ENCODE peak calls at places on chromosome 19, in seven cellular contexts. K is stimulated activated CD8-positive, alpha-beta memory T cell treated with anti-CD3 and anti-CD28 coated beads, Interleukin-15, amount 100 ng/mL, for 4 hours; O is small intestine; H is Daoy; J is hepatic stellate cell; P is DMS79; W is HCT116. G is an unnamed sample.

GRCh38 chr19:5993516-5994406 is 15.8 kb upstream of the RANBP3 start:
- DNase-seq in K (no peak), O (no peak), H (no peak), J (peak), P (peak), W (no peak), G (no peak)

GRCh38 chr19:5913739-5914357 is at the start of gene CAPS:
- DNase-seq in K (no peak), O (peak), H (peak), J (peak), P (no peak), W (no peak), G (no peak)

GRCh38 chr19:5593245-5593962 is 25.7 kb upstream of the TINCR start:
- DNase-seq in K (no peak), O (no peak), H (no peak), J (no peak), P (no peak), W (no peak), G (no peak)

GRCh38 chr19:38831142-38831605 is 420 bp downstream of the ECH1 start:
- DNase-seq in K (no peak), O (peak), H (peak), J (peak), P (peak), W (no peak), G (no peak)

GRCh38 chr19:35756373-35757230 is at the start of gene HSPB6:
- DNase-seq in K (no peak), O (no peak), H (peak), J (peak), P (no peak), W (no peak), G (no peak)

GRCh38 chr19:15649526-15649925 is 8.8 kb downstream of the CYP4F3 start:
- DNase-seq in K (no peak), O (no peak), H (no peak), J (no peak), P (no peak), W (no peak), G (no peak)

GRCh38 chr19:18746393-18747167 is 44.5 kb downstream of the COMP start:
- DNase-seq in K (no peak), O (no peak), H (no peak), J (no peak), P (no peak), W (no peak), G (no peak)

GRCh38 chr19:39390460-39390758 is 497 bp downstream of the PAF1 start:
- DNase-seq in K (peak), O (peak), H (no peak), J (peak), P (no peak), W (peak), G (no peak)

GRCh38 chr19:53927745-53928144 is 18.7 kb downstream of the CACNG7 start:
- DNase-seq in K (no peak), O (no peak), H (peak), J (no peak), P (no peak), W (no peak), G (no peak)

GRCh38 chr19:54160182-54160811 is 776 bp upstream of the LENG1 start:
- DNase-seq in K (no peak), O (peak), H (peak), J (no peak), P (peak), W (no peak), G (no peak)

G was measured in NCI-H187 treated with DMSO at 0.1 percent for 48 hours.